ENCODE peak calls at places on chromosomes 5 and 9, in ten cellular contexts. K is fibroblast of pulmonary artery; H is tibial artery; J is heart left ventricle; S is MCF 10A; Y is PC-9; Z is activated CD8-positive, alpha-beta T cell treated with anti-CD3 and anti-CD28 coated beads for 36 hours; W is NB4; F is endodermal cell; M is cardiac muscle cell. R is an unnamed sample.

GRCh38 chr5:90983748-90984147 is 399.4 kb downstream of the ARRDC3 start:
- DNase-seq in W (no peak), Z (no peak), F (no peak), Y (no peak), J (no peak), S (no peak), M (no peak), H (no peak), K (no peak), R (no peak)

GRCh38 chr9:17065062-17065461 is 69.8 kb upstream of the CNTLN start:
- DNase-seq in M (peak), W (no peak), S (no peak), Z (no peak), Y (no peak), F (no peak), K (peak), J (no peak), H (no peak), R (no peak)

GRCh38 chr9:84970432-84970831 is 300.9 kb downstream of the NTRK2 start:
- DNase-seq in Z (no peak), F (no peak), H (no peak), Y (no peak), M (no peak), S (peak), W (no peak), K (no peak), J (no peak), R (no peak)

GRCh38 chr5:140298183-140298601 is 4.7 kb downstream of the PFDN1 start:
- DNase-seq in Z (no peak), J (no peak), M (peak), F (no peak), S (no peak), W (no peak), K (peak), H (no peak), Y (no peak), R (no peak)

GRCh38 chr5:163444526-163444925 is 7.1 kb downstream of the CCNG1 start:
- DNase-seq in J (no peak), S (no peak), F (no peak), M (no peak), H (no peak), K (no peak), Z (no peak), Y (no peak), W (no peak), R (no peak)

GRCh38 chr5:17192191-17192590 is 25.2 kb upstream of the BASP1 start:
- DNase-seq in W (no peak), F (no peak), Y (no peak), M (peak), K (no peak), S (no peak), H (no peak), Z (no peak), J (no peak), R (no peak)

GRCh38 chr5:37248970-37249819 is at the start of gene CPLANE1:
- DNase-seq in W (peak), F (peak), Z (peak), H (peak), Y (peak), S (peak), J (peak), M (peak), K (peak), R (peak)

GRCh38 chr9:129838707-129839259 is 3.5 kb downstream of the USP20 start:
- DNase-seq in H (no peak), K (peak), Z (peak), Y (peak), J (no peak), F (no peak), S (peak), W (peak), M (peak), R (no peak)

GRCh38 chr5:10579537-10580521 is 16.0 kb downstream of the ANKRD33B start:
- DNase-seq in Z (no peak), S (no peak), K (no peak), H (no peak), J (no peak), W (no peak), Y (no peak), F (peak), M (no peak), R (no peak)

GRCh38 chr9:107739601-107740082 is 250.1 kb upstream of the KLF4 start:
- DNase-seq in F (no peak), M (peak), Y (peak), K (peak), W (no peak), H (peak), Z (no peak), S (peak), J (peak), R (peak)

GRCh38 chr9:19493845-19494244 is 85.0 kb downstream of the ACER2 start:
- DNase-seq in M (no peak), W (no peak), F (no peak), K (no peak), Y (no peak), Z (no peak), S (no peak), H (no peak), J (no peak), R (no peak)

GRCh38 chr9:83937861-83938455 is 16.7 kb upstream of the KIF27 start:
- DNase-seq in M (peak), F (peak), J (no peak), Y (peak), S (peak), W (peak), K (peak), H (no peak), Z (peak), R (no peak)

GRCh38 chr9:82354260-82354659 is 365.7 kb downstream of the SPATA31D1 start:
- DNase-seq in J (no peak), K (peak), M (peak), S (peak), H (no peak), Z (no peak), W (no peak), F (no peak), Y (no peak), R (no peak)

GRCh38 chr5:84086517-84086916 is 298.2 kb downstream of the EDIL3 start:
- DNase-seq in F (no peak), S (no peak), Z (no peak), Y (no peak), H (no peak), J (no peak), W (no peak), M (no peak), K (peak), R (no peak)

GRCh38 chr9:136658849-136659535 is 3.7 kb upstream of the EGFL7 start:
- DNase-seq in W (peak), K (no peak), M (no peak), J (no peak), S (no peak), F (no peak), Y (no peak), Z (peak), H (no peak), R (no peak)

GRCh38 chr5:45274241-45274640 is 421.9 kb downstream of the HCN1 start:
- DNase-seq in J (no peak), W (no peak), F (no peak), M (no peak), Z (no peak), S (no peak), Y (no peak), H (no peak), K (no peak), R (no peak)

GRCh38 chr9:13411827-13412226 is 132.3 kb upstream of the MPDZ start:
- DNase-seq in H (no peak), W (no peak), S (no peak), Z (no peak), J (no peak), F (no peak), K (no peak), Y (no peak), M (no peak), R (no peak)

GRCh38 chr5:137997726-137998213 is 35.1 kb downstream of the FAM13B start:
- DNase-seq in J (no peak), W (peak), F (no peak), Y (no peak), M (no peak), K (no peak), Z (peak), S (peak), H (no peak), R (no peak)

GRCh38 chr5:120604898-120605297 is 140.8 kb downstream of the PRR16 start:
- DNase-seq in J (no peak), F (no peak), M (peak), W (no peak), H (no peak), Y (peak), K (peak), Z (no peak), S (peak), R (no peak)

GRCh38 chr5:99929067-99929805 is 605.9 kb upstream of the FAM174A start:
- DNase-seq in J (no peak), K (no peak), Z (no peak), S (no peak), W (no peak), M (no peak), F (no peak), H (no peak), Y (no peak), R (no peak)

GRCh38 chr5:83718195-83718825 is 2.3 kb downstream of the HAPLN1 start:
- DNase-seq in F (peak), J (no peak), H (no peak), S (peak), M (peak), Y (peak), Z (peak), K (peak), W (peak), R (no peak)

GRCh38 chr5:170571885-170572284 is 68.1 kb downstream of the KCNIP1 start:
- DNase-seq in F (no peak), Y (no peak), W (no peak), S (no peak), M (no peak), Z (no peak), K (no peak), J (no peak), H (no peak), R (no peak)

GRCh38 chr5:56759521-56759920 is 55.8 kb upstream of the MAP3K1 start:
- DNase-seq in F (no peak), M (no peak), S (no peak), Z (no peak), H (no peak), K (no peak), J (no peak), Y (peak), W (no peak), R (no peak)

GRCh38 chr5:141412853-141413539 is at the start of gene PCDHGA10:
- DNase-seq in F (peak), Y (peak), J (no peak), K (peak), Z (peak), M (peak), S (peak), H (peak), W (peak), R (no peak)

GRCh38 chr9:93911871-93912554 is 43.1 kb downstream of the BARX1 start:
- DNase-seq in Y (no peak), K (no peak), J (peak), Z (no peak), F (peak), H (no peak), S (no peak), W (no peak), M (no peak), R (no peak)

GRCh38 chr5:157324237-157324636 is 58.3 kb downstream of the CYFIP2 start:
- DNase-seq in Z (no peak), M (no peak), F (peak), H (no peak), S (no peak), K (no peak), W (peak), J (no peak), Y (no peak), R (no peak)

GRCh38 chr9:90921104-90921503 is 119.5 kb downstream of the SYK start:
- DNase-seq in S (peak), W (peak), H (peak), Y (no peak), K (peak), F (no peak), J (peak), M (peak), Z (no peak), R (peak)

GRCh38 chr9:113653746-113654604 is 190.4 kb downstream of the RGS3 start:
- DNase-seq in W (no peak), Y (no peak), S (no peak), Z (no peak), M (no peak), H (no peak), K (no peak), F (peak), J (no peak), R (no peak)

GRCh38 chr5:17118631-17119030 is 98.8 kb upstream of the BASP1 start:
- DNase-seq in W (peak), Y (peak), H (peak), J (peak), S (peak), Z (peak), M (peak), K (peak), F (no peak), R (peak)

GRCh38 chr9:27771803-27772545 is 198.7 kb upstream of the C9orf72 start:
- DNase-seq in M (peak), Z (no peak), K (peak), J (no peak), F (peak), S (peak), W (no peak), H (no peak), Y (no peak), R (no peak)

GRCh38 chr9:128493424-128493823 is 11.1 kb upstream of the GLE1 start:
- DNase-seq in K (no peak), Z (no peak), W (no peak), Y (no peak), H (no peak), M (no peak), S (no peak), F (no peak), J (no peak), R (no peak)

GRCh38 chr5:157219491-157220271 is 39.0 kb downstream of the ITK start:
- DNase-seq in J (no peak), K (no peak), S (no peak), H (no peak), W (no peak), M (peak), Z (peak), F (no peak), Y (no peak), R (no peak)

GRCh38 chr5:145362261-145362660 is 472.9 kb downstream of the PRELID2 start:
- DNase-seq in W (no peak), K (peak), S (peak), F (no peak), J (no peak), H (no peak), Y (peak), M (peak), Z (no peak), R (no peak)

GRCh38 chr5:63127054-63127453 is 548.4 kb downstream of the LRRC70 start:
- DNase-seq in W (no peak), S (no peak), H (no peak), Z (no peak), F (no peak), K (peak), J (no peak), M (peak), Y (no peak), R (no peak)

GRCh38 chr5:72222521-72222920 is 97.5 kb downstream of the MRPS27 start:
- DNase-seq in J (no peak), H (no peak), K (no peak), F (no peak), Y (no peak), M (no peak), Z (no peak), W (no peak), S (no peak), R (no peak)

GRCh38 chr5:107564896-107565295 is 105.8 kb downstream of the EFNA5 start:
- DNase-seq in Z (no peak), S (no peak), H (no peak), K (peak), M (peak), Y (no peak), F (no peak), W (no peak), J (no peak), R (no peak)

GRCh38 chr5:58851571-58851970 is 268.7 kb downstream of the RAB3C start:
- DNase-seq in K (no peak), W (no peak), S (no peak), F (no peak), Z (no peak), J (no peak), M (no peak), Y (no peak), H (no peak), R (no peak)

GRCh38 chr5:58849151-58849550 is 266.3 kb downstream of the RAB3C start:
- DNase-seq in H (no peak), F (no peak), K (no peak), W (no peak), Y (no peak), J (no peak), Z (no peak), S (no peak), M (no peak), R (no peak)

GRCh38 chr5:58854396-58854795 is 271.5 kb downstream of the RAB3C start:
- DNase-seq in J (no peak), K (no peak), H (no peak), F (no peak), Z (no peak), W (peak), S (no peak), M (peak), Y (no peak), R (no peak)

GRCh38 chr5:58847041-58847440 is 264.2 kb downstream of the RAB3C start:
- DNase-seq in S (no peak), M (no peak), H (no peak), W (no peak), J (no peak), F (no peak), K (no peak), Y (no peak), Z (no peak), R (no peak)

GRCh38 chr5:58849995-58850667 is 267.3 kb downstream of the RAB3C start:
- DNase-seq in Z (no peak), J (no peak), K (peak), Y (peak), S (peak), W (peak), M (peak), F (peak), H (no peak), R (peak)
- TF ChIP-seq CTCF in Z (peak), J (peak), K (peak), Y (peak), S (peak), W (peak), M (peak), F (peak), H (peak), R (no peak)

GRCh38 chr9:134437417-134438203 is 111.4 kb downstream of the RXRA start:
- DNase-seq in W (no peak), S (no peak), M (no peak), J (no peak), Y (no peak), H (no peak), F (no peak), Z (no peak), K (no peak), R (no peak)

GRCh38 chr9:134439368-134439784 is 113.1 kb downstream of the RXRA start:
- DNase-seq in F (no peak), S (no peak), M (no peak), J (no peak), K (no peak), Y (no peak), H (no peak), Z (no peak), W (no peak), R (no peak)

GRCh38 chr9:134436926-134437325 is 110.7 kb downstream of the RXRA start:
- DNase-seq in W (no peak), S (no peak), K (no peak), Z (no peak), M (no peak), J (no peak), F (no peak), H (no peak), Y (no peak), R (no peak)

GRCh38 chr9:134436356-134436717 is 110.1 kb downstream of the RXRA start:
- DNase-seq in K (no peak), H (no peak), F (no peak), M (no peak), Y (no peak), Z (no peak), S (no peak), W (no peak), J (no peak), R (no peak)

GRCh38 chr9:134438204-134438788 is 112.0 kb downstream of the RXRA start:
- DNase-seq in M (no peak), Z (no peak), J (no peak), Y (no peak), W (no peak), H (no peak), F (peak), K (no peak), S (no peak), R (no peak)
- TF ChIP-seq CTCF in M (no peak), Z (no peak), J (no peak), Y (no peak), W (no peak), H (no peak), F (peak), K (no peak), S (no peak), R (no peak)

GRCh38 chr9:34576593-34576935 is 13.0 kb downstream of the CNTFR start:
- DNase-seq in Z (no peak), K (no peak), M (no peak), S (no peak), Y (no peak), H (no peak), F (no peak), W (no peak), J (no peak), R (no peak)
- TF ChIP-seq CTCF in Z (no peak), K (no peak), M (no peak), S (no peak), Y (no peak), H (no peak), F (peak), W (no peak), J (no peak), R (no peak)

GRCh38 chr5:151413800-151414199 is 33.6 kb upstream of the SLC36A1 start:
- DNase-seq in H (no peak), J (no peak), F (no peak), Z (no peak), Y (no peak), W (no peak), S (no peak), M (no peak), K (no peak), R (no peak)

GRCh38 chr5:151420127-151420526 is 27.3 kb upstream of the SLC36A1 start:
- DNase-seq in Z (no peak), M (no peak), S (no peak), W (no peak), J (no peak), Y (no peak), F (no peak), H (no peak), K (no peak), R (no peak)

GRCh38 chr5:151414536-151414935 is 32.9 kb upstream of the SLC36A1 start:
- DNase-seq in Y (no peak), Z (no peak), J (no peak), M (no peak), K (no peak), S (no peak), F (no peak), H (no peak), W (no peak), R (no peak)

DNA sequence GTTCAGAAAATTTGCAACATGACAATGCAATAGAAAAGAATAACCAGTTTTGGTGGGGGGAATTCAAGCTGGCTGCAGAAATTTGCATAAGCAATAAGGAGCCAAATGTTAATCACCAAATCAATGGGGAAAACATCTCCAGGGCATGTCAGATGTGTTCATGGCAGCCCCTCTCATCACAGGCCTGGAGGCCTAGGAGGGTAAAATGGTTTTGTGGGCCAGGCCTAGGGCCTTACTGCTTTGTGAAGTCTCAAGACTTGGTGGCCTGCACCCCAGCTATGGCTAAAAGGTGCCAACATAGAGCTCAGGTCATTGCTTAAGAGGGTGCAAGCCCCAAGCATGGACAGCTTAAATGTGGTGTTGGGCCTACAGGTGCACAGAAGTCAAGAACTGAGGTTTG is 29.7 kb upstream of the SLC36A1 start:
- DNase-seq in F (peak), M (no peak), H (no peak), K (no peak), Z (no peak), J (no peak), Y (no peak), S (no peak), W (no peak), R (no peak)
- TF ChIP-seq CTCF in F (no peak), M (no peak), H (no peak), K (no peak), Z (no peak), J (no peak), Y (no peak), S (no peak), W (no peak), R (no peak)

DNA sequence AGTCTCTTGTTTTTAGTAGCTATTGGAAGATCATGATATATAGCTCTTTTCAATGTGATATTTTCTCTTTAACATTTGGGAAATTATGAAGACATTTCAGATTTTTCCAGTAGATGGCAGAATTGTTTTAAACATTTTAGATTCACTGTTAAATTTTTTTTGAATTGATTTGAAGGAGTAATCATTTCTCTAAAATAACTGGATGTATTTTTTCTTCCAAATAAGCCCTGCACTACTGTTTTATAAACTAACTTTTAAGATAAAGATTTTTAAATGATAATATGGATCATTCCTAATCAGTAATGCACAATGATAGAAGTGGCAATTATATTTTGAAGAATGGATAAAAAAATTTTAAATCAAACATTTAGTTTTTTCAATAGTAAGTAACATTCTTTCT is 14.2 kb downstream of the NDUFAF2 start:
- DNase-seq in K (peak), H (no peak), S (peak), Y (no peak), Z (no peak), W (peak), J (no peak), M (peak), F (no peak), R (no peak)
- TF ChIP-seq CTCF in K (peak), H (peak), S (peak), Y (peak), Z (peak), W (no peak), J (peak), M (peak), F (peak), R (no peak)

GRCh38 chr5:87851603-87852002 is 417.0 kb downstream of the TMEM161B start:
- DNase-seq in Y (no peak), J (no peak), M (no peak), F (no peak), K (no peak), H (no peak), Z (no peak), W (no peak), S (no peak), R (no peak)
- TF ChIP-seq CTCF in Y (no peak), J (no peak), M (no peak), F (no peak), K (no peak), H (no peak), Z (no peak), W (no peak), S (no peak), R (no peak)

GRCh38 chr5:74903165-74903787 is 37.1 kb upstream of the FAM169A start:
- DNase-seq in F (peak), W (no peak), Z (peak), J (no peak), M (no peak), S (peak), H (no peak), K (peak), Y (peak), R (peak)
- TF ChIP-seq CTCF in F (peak), W (peak), Z (peak), J (peak), M (peak), S (peak), H (no peak), K (peak), Y (peak), R (no peak)

R was measured in lung.